ENCODE peak calls at places on chromosomes 5 and 9, in four cellular contexts. One of them, this sample, is unnamed.

GRCh38 chr5:108730617-108731340 is 16.9 kb upstream of the FER start:
- DNase-seq in K562: no peak
- DNase-seq in SK-N-SH: no peak
- DNase-seq in GM12878: no peak
- DNase-seq in this sample: no peak

GRCh38 chr9:135945969-135946368 is 15.2 kb downstream of the UBAC1 start:
- DNase-seq in K562: no peak
- DNase-seq in SK-N-SH: no peak
- DNase-seq in GM12878: no peak
- DNase-seq in this sample: no peak

GRCh38 chr5:14595189-14595588 is 13.6 kb downstream of the OTULINL start:
- DNase-seq in K562: no peak
- DNase-seq in SK-N-SH: peak; percentile 80
- DNase-seq in GM12878: peak; percentile 48
- DNase-seq in this sample: no peak

GRCh38 chr9:91720746-91721705 is 229.0 kb downstream of the ROR2 start:
- DNase-seq in K562: no peak
- DNase-seq in SK-N-SH: peak; percentile 53
- DNase-seq in GM12878: no peak
- DNase-seq in this sample: no peak

GRCh38 chr5:174310243-174310642 is 264.7 kb downstream of the NSG2 start:
- DNase-seq in K562: no peak
- DNase-seq in SK-N-SH: no peak
- DNase-seq in GM12878: no peak
- DNase-seq in this sample: no peak

GRCh38 chr9:18238254-18238653 is 235.7 kb upstream of the ADAMTSL1 start:
- DNase-seq in K562: no peak
- DNase-seq in SK-N-SH: no peak
- DNase-seq in GM12878: no peak
- DNase-seq in this sample: no peak

GRCh38 chr9:76634356-76635054 is 129.7 kb upstream of the PCA3 start:
- DNase-seq in K562: peak; percentile 8
- DNase-seq in SK-N-SH: no peak
- DNase-seq in GM12878: no peak
- DNase-seq in this sample: peak; percentile 15

GRCh38 chr5:78568212-78568611 is 80.4 kb downstream of the LHFPL2 start:
- DNase-seq in K562: no peak
- DNase-seq in SK-N-SH: no peak
- DNase-seq in GM12878: no peak
- DNase-seq in this sample: no peak

GRCh38 chr5:170479484-170479883 is 24.3 kb upstream of the KCNIP1 start:
- DNase-seq in K562: no peak
- DNase-seq in SK-N-SH: no peak
- DNase-seq in GM12878: no peak
- DNase-seq in this sample: no peak

GRCh38 chr9:84349706-84350105 is 9.1 kb upstream of the SLC28A3 start:
- DNase-seq in K562: no peak
- DNase-seq in SK-N-SH: no peak
- DNase-seq in GM12878: no peak
- DNase-seq in this sample: no peak

GRCh38 chr5:151182976-151183375 is 25.4 kb upstream of the ANXA6 start:
- DNase-seq in K562: no peak
- DNase-seq in SK-N-SH: no peak
- DNase-seq in GM12878: no peak
- DNase-seq in this sample: no peak

GRCh38 chr5:176817369-176817841 is 7.0 kb downstream of the UNC5A start:
- DNase-seq in K562: no peak
- DNase-seq in SK-N-SH: peak; percentile 92
- DNase-seq in GM12878: no peak
- DNase-seq in this sample: no peak

GRCh38 chr5:107195996-107196395 is 474.7 kb downstream of the EFNA5 start:
- DNase-seq in K562: no peak
- DNase-seq in SK-N-SH: no peak
- DNase-seq in GM12878: no peak
- DNase-seq in this sample: no peak

GRCh38 chr5:140298183-140298601 is 4.7 kb downstream of the PFDN1 start:
- DNase-seq in K562: no peak
- DNase-seq in SK-N-SH: no peak
- DNase-seq in GM12878: no peak
- DNase-seq in this sample: peak; percentile 16

DNA sequence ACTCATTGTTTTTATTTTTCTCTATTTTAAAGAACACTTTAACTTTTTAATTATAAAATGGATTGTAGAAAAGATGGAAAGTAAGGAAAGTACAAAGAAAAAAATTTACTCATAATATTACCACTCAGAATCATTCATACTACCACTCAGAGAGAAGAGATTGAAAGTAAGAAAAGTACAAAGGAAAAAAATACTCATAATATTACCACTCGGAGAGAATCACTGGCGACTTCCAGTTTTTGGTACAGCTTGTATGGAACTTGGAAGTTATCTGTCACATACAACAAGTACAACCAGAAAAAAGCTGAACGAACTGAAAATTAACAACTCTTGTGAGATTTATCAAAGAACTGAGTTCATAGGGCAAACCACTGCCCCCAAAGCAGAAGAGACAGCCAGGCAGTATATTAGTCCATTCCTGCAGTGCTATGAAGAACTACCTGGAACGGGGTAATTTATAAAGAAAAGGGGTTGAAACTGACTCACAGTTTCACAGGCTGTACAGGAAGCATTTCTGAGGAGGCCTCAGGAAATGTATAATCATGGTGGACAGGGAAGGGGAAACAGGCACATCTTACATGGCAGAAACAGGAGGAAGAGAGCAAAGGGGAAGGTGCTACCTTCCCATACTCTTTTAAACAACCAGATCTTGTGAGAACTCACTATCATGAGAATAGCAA is 183.9 kb downstream of the SMARCA2 start:
- DNase-seq in K562: no peak
- DNase-seq in SK-N-SH: no peak
- DNase-seq in GM12878: no peak
- DNase-seq in this sample: no peak
- H3K27ac ChIP-seq in K562: no peak overlapping the region
- H3K27ac ChIP-seq in SK-N-SH: no peak overlapping the region
- H3K27ac ChIP-seq in GM12878: no peak overlapping the region
- H3K27ac ChIP-seq in this sample: no peak overlapping the region

GRCh38 chr9:134885647-134886412 is 5.2 kb downstream of the FCN2 start:
- DNase-seq in K562: no peak
- DNase-seq in SK-N-SH: no peak
- DNase-seq in GM12878: no peak
- DNase-seq in this sample: no peak
- TF ChIP-seq NFIC in K562: no peak
- TF ChIP-seq NFIC in SK-N-SH: no peak
- TF ChIP-seq NFIC in GM12878: no peak
- TF ChIP-seq NFIC in this sample: no peak

DNA sequence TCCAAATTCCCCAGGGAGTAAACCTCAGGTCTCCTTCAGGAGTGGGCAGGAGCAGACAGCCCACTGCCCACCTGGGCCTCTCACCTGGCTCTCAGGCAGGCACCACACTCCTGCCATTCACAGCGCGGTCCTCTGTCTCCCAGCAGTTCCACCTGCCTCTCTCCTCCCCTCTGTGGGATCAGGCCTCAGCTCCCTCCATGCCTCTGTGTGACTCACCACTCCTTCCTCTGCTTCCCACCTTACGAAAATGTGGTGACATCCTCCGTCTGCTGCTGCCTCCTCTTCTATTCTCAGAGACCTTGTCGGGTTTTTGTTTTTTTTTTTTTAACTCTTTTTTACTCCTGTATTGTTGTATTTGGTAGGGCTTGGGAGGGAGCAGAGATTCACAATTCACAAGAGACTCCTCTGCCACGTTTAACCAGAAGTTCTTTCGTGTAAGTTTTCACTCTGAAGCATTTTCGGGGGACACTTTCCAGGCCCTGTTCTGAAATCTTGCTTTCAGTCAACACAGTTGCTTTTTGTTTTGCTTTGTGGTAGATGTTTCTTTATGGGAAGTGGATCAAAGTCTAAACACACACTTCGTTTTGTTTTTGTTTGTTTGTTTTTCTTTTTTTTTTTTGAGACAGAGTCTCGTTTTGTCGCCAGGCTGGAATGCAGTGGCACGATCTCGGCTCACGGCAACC is 21.1 kb upstream of the CDKN2AIPNL start:
- DNase-seq in K562: no peak
- DNase-seq in SK-N-SH: no peak
- DNase-seq in GM12878: no peak
- DNase-seq in this sample: no peak
- H3K27ac ChIP-seq in K562: no peak overlapping the region
- H3K27ac ChIP-seq in SK-N-SH: no peak overlapping the region
- H3K27ac ChIP-seq in GM12878: peak overlapping the region; percentile 45
- H3K27ac ChIP-seq in this sample: no peak overlapping the region

DNA sequence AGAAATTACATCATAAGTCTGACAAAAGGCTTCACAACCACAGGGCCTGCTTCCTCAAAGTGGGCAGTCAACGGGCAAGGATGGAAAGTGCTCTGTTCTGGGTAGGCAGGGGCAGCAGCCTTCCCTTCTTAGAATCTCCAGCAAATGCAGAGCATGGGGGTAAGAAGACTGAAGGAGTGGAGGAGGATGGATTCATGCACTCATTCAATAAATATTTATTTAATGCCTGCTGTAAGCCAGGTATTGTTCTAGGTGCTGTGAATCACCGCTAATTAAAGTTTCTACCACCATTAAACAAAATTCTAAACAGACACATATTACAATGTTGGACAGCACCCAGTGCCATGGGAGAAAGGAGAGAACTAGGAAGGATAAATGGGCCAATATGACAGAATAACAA is 195.6 kb downstream of the ELAVL2 start:
- DNase-seq in K562: no peak
- DNase-seq in SK-N-SH: no peak
- DNase-seq in GM12878: no peak
- DNase-seq in this sample: no peak
- TF ChIP-seq NFIC in K562: no peak
- TF ChIP-seq NFIC in SK-N-SH: no peak
- TF ChIP-seq NFIC in GM12878: no peak
- TF ChIP-seq NFIC in this sample: no peak

GRCh38 chr5:141523991-141524390 is 35.1 kb downstream of the PCDHGC5 start:
- DNase-seq in K562: no peak
- DNase-seq in SK-N-SH: no peak
- DNase-seq in GM12878: no peak
- DNase-seq in this sample: no peak

GRCh38 chr5:141524604-141525597 is 36.0 kb downstream of the PCDHGC5 start:
- DNase-seq in K562: peak; percentile 83
- DNase-seq in SK-N-SH: peak; percentile 79
- DNase-seq in GM12878: no peak
- DNase-seq in this sample: peak; percentile 85

GRCh38 chr5:141521244-141521781 is 32.4 kb downstream of the PCDHGC5 start:
- DNase-seq in K562: peak; percentile 36
- DNase-seq in SK-N-SH: no peak
- DNase-seq in GM12878: no peak
- DNase-seq in this sample: peak; percentile 81

GRCh38 chr5:141519605-141520288 is 30.9 kb downstream of the PCDHGC5 start:
- DNase-seq in K562: no peak
- DNase-seq in SK-N-SH: no peak
- DNase-seq in GM12878: no peak
- DNase-seq in this sample: no peak

GRCh38 chr5:141522301-141522700 is 33.4 kb downstream of the PCDHGC5 start:
- DNase-seq in K562: no peak
- DNase-seq in SK-N-SH: no peak
- DNase-seq in GM12878: no peak
- DNase-seq in this sample: no peak
- H3K27ac ChIP-seq in K562: no peak overlapping the region
- H3K27ac ChIP-seq in SK-N-SH: peak overlapping the region; percentile 99
- H3K27ac ChIP-seq in GM12878: no peak overlapping the region
- H3K27ac ChIP-seq in this sample: no peak overlapping the region